ENCODE peak calls at places on chromosome 6, in five cellular contexts. I, S, L, O and X are unnamed samples.

GRCh38 chr6:5044866-5045265 is 40.3 kb upstream of the PPP1R3G start:
- DNase-seq in I (no peak), S (no peak), L (no peak), O (no peak), X (no peak)

GRCh38 chr6:155187096-155187495 is 76.7 kb upstream of the CLDN20 start:
- DNase-seq in I (no peak), S (no peak), L (no peak), O (no peak), X (no peak)

GRCh38 chr6:106787327-106788196 is 158.2 kb downstream of the QRSL1 start:
- DNase-seq in I (no peak), S (peak), L (no peak), O (no peak), X (no peak)

GRCh38 chr6:145967549-145967948 is 3.4 kb upstream of the SHPRH start:
- DNase-seq in I (no peak), S (no peak), L (no peak), O (no peak), X (no peak)

GRCh38 chr6:156396068-156396771 is 381.0 kb upstream of the ARID1B start:
- DNase-seq in I (peak), S (no peak), L (no peak), O (no peak), X (no peak)

GRCh38 chr6:43983191-43983590 is 144.1 kb downstream of the MRPL14 start:
- DNase-seq in I (no peak), S (no peak), L (no peak), O (no peak), X (no peak)

GRCh38 chr6:32483968-32484613 is 44.4 kb downstream of the HLA-DRA start:
- DNase-seq in I (no peak), S (no peak), L (peak), O (no peak), X (no peak)

GRCh38 chr6:69466979-69467570 is 329.7 kb downstream of the LMBRD1 start:
- DNase-seq in I (no peak), S (no peak), L (no peak), O (no peak), X (no peak)

GRCh38 chr6:18997375-18997826 is 610.3 kb downstream of the RNF144B start:
- DNase-seq in I (no peak), S (no peak), L (no peak), O (no peak), X (no peak)

GRCh38 chr6:141451508-141452353 is 681.0 kb upstream of the GJE1 start:
- DNase-seq in I (no peak), S (no peak), L (no peak), O (no peak), X (peak)

GRCh38 chr6:33597551-33598322 is 17.7 kb upstream of the BAK1 start:
- DNase-seq in I (no peak), S (no peak), L (peak), O (no peak), X (no peak)

GRCh38 chr6:157557541-157557940 is 176.6 kb downstream of the ZDHHC14 start:
- DNase-seq in I (no peak), S (no peak), L (no peak), O (no peak), X (no peak)

GRCh38 chr6:42165016-42165415 is 8.1 kb upstream of the GUCA1A start:
- DNase-seq in I (no peak), S (no peak), L (no peak), O (no peak), X (peak)

GRCh38 chr6:112441607-112442006 is 94.5 kb downstream of the RFPL4B start:
- DNase-seq in I (no peak), S (no peak), L (no peak), O (no peak), X (no peak)

GRCh38 chr6:69866351-69867074 is at the start of gene COL19A1:
- DNase-seq in I (peak), S (no peak), L (peak), O (peak), X (no peak)

GRCh38 chr6:134678436-134678889 is 271.4 kb downstream of the ALDH8A1 start:
- DNase-seq in I (no peak), S (peak), L (no peak), O (no peak), X (no peak)

GRCh38 chr6:118186676-118187567 is 279.9 kb downstream of the SLC35F1 start:
- DNase-seq in I (no peak), S (no peak), L (no peak), O (no peak), X (no peak)

GRCh38 chr6:34234667-34235604 is 1.7 kb upstream of the HMGA1 start:
- DNase-seq in I (peak), S (no peak), L (no peak), O (no peak), X (no peak)

GRCh38 chr6:46893648-46894047 is 28.1 kb downstream of the ADGRF5 start:
- DNase-seq in I (no peak), S (no peak), L (no peak), O (no peak), X (no peak)

GRCh38 chr6:33205172-33206026 is 944 bp downstream of the HSD17B8 start:
- DNase-seq in I (peak), S (no peak), L (no peak), O (no peak), X (peak)

GRCh38 chr6:157615411-157615763 is 207.7 kb upstream of the SNX9 start:
- DNase-seq in I (no peak), S (no peak), L (no peak), O (no peak), X (no peak)

GRCh38 chr6:128509709-128510108 is 10.7 kb downstream of the PTPRK start:
- DNase-seq in I (no peak), S (no peak), L (no peak), O (no peak), X (no peak)

GRCh38 chr6:7153807-7154206 is 46.0 kb downstream of the RREB1 start:
- DNase-seq in I (no peak), S (no peak), L (no peak), O (no peak), X (no peak)

GRCh38 chr6:17987576-17988421 is at the start of gene KIF13A:
- DNase-seq in I (peak), S (peak), L (peak), O (no peak), X (no peak)

GRCh38 chr6:15549371-15549770 is 113.5 kb downstream of the DTNBP1 start:
- DNase-seq in I (no peak), S (no peak), L (no peak), O (no peak), X (no peak)

GRCh38 chr6:139981810-139982550 is 607.5 kb upstream of the CITED2 start:
- DNase-seq in I (no peak), S (no peak), L (no peak), O (no peak), X (no peak)

GRCh38 chr6:34515473-34516387 is 40.4 kb downstream of the SPDEF start:
- DNase-seq in I (no peak), S (no peak), L (no peak), O (no peak), X (no peak)

GRCh38 chr6:105291525-105291924 is 111.4 kb downstream of the PREP start:
- DNase-seq in I (no peak), S (no peak), L (no peak), O (no peak), X (no peak)

GRCh38 chr6:25027221-25027916 is 91.6 kb upstream of the RIPOR2 start:
- DNase-seq in I (peak), S (peak), L (no peak), O (peak), X (no peak)